ENCODE peak calls at places on chromosomes 2 and 18, in ten cellular contexts. N is cardiac fibroblast; O is HTR-8/SVneo; W is effector memory CD8-positive, alpha-beta T cell; V is memory B cell; K is Peyer's patch; R is GM12865; Z is amniotic stem cell; Y is NCI-H2107; S is NCI-H1436. C is an unnamed sample.

GRCh38 chr2:33298233-33298632 is 178.2 kb upstream of the RASGRP3 start:
- DNase-seq in W (no peak), Y (no peak), S (no peak), R (no peak), O (peak; percentile 28), N (peak; percentile 76), V (no peak), K (no peak), Z (no peak), C (no peak)

GRCh38 chr2:196431957-196432356 is 207.6 kb upstream of the CCDC150 start:
- DNase-seq in S (no peak), V (no peak), O (no peak), R (no peak), W (no peak), Y (no peak), K (no peak), N (peak; percentile 30), Z (no peak), C (no peak)

GRCh38 chr2:178306351-178307073 is 112.2 kb downstream of the OSBPL6 start:
- DNase-seq in Z (no peak), N (peak; percentile 69), V (no peak), K (peak; percentile 61), Y (peak; percentile 46), R (peak; percentile 76), O (peak; percentile 6), W (no peak), S (peak; percentile 64), C (peak; percentile 1)

GRCh38 chr2:233481368-233482142 is 85.0 kb downstream of the USP40 start:
- DNase-seq in S (no peak), V (no peak), Y (no peak), R (no peak), O (no peak), Z (no peak), W (no peak), K (no peak), N (no peak), C (no peak)

GRCh38 chr2:151881342-151881741 is 53.1 kb upstream of the ARL5A start:
- DNase-seq in K (no peak), R (no peak), V (no peak), W (no peak), O (no peak), S (no peak), Y (no peak), Z (no peak), N (no peak), C (no peak)

GRCh38 chr2:15316370-15316814 is 244.7 kb downstream of the NBAS start:
- DNase-seq in Y (no peak), S (no peak), R (no peak), V (no peak), Z (no peak), W (peak; percentile 46), O (no peak), K (no peak), N (no peak), C (no peak)

GRCh38 chr2:98460573-98461560 is 16.2 kb downstream of the INPP4A start:
- DNase-seq in S (no peak), Y (no peak), K (no peak), N (no peak), R (peak; percentile 94), W (peak; percentile 67), Z (no peak), O (no peak), V (peak; percentile 59), C (no peak)

GRCh38 chr18:9434240-9434701 is 41.0 kb upstream of the RALBP1 start:
- DNase-seq in S (no peak), K (no peak), Z (no peak), N (no peak), O (no peak), Y (no peak), W (no peak), R (no peak), V (no peak), C (no peak)

GRCh38 chr18:35443434-35443833 is 54.3 kb downstream of the INO80C start:
- DNase-seq in N (no peak), S (no peak), V (no peak), R (no peak), K (no peak), W (no peak), Y (no peak), O (no peak), Z (no peak), C (no peak)

GRCh38 chr2:48116518-48116917 is 210.2 kb upstream of the FBXO11 start:
- DNase-seq in W (no peak), S (no peak), Y (no peak), V (no peak), O (no peak), K (no peak), R (no peak), N (no peak), Z (no peak), C (no peak)

GRCh38 chr2:217959723-217960122 is 43.1 kb downstream of the TNS1 start:
- DNase-seq in S (no peak), R (no peak), Z (no peak), N (no peak), K (peak; percentile 38), V (no peak), Y (no peak), O (no peak), W (no peak), C (no peak)

GRCh38 chr18:37385846-37386435 is 179.7 kb downstream of the CELF4 start:
- DNase-seq in V (no peak), K (no peak), W (no peak), O (peak; percentile 13), Y (peak; percentile 34), S (no peak), N (peak; percentile 53), Z (no peak), R (peak; percentile 51), C (peak; percentile 43)

GRCh38 chr2:121519153-121519552 is 11.5 kb upstream of the RNU4ATAC start:
- DNase-seq in K (no peak), W (no peak), V (no peak), S (no peak), O (no peak), Z (no peak), N (no peak), R (no peak), Y (no peak), C (no peak)

GRCh38 chr18:60130289-60130688 is 230.5 kb downstream of the PMAIP1 start:
- DNase-seq in S (no peak), K (no peak), Y (no peak), R (no peak), Z (no peak), O (no peak), W (no peak), V (no peak), N (no peak), C (no peak)

GRCh38 chr2:206982360-206982759 is 43.0 kb downstream of the CPO start:
- DNase-seq in N (no peak), Z (no peak), O (no peak), K (no peak), R (no peak), V (no peak), Y (no peak), W (no peak), S (no peak), C (no peak)

C was measured in NCI-H1092.